ENCODE peak calls at places on chromosomes 16 and 17, in four cellular contexts. Z is trophoblast cell, N is GM23248, V is ovary. G is an unnamed sample.
A peak's percentile ranks its signal among the peaks of the same experiment; 100 is the strongest.

GRCh38 chr17:75622071-75622470 is 11.2 kb upstream of the SMIM5 start:
- DNase-seq in Z (peak; percentile 21), N (no peak), V (no peak), G (no peak)

GRCh38 chr17:41392278-41392677 is 5.1 kb downstream of the KRT31 start:
- DNase-seq in Z (no peak), N (peak; percentile 53), V (no peak), G (no peak)

GRCh38 chr17:18877104-18877503 is 19.2 kb downstream of the PRPSAP2 start:
- DNase-seq in Z (no peak), N (peak; percentile 10), V (no peak), G (no peak)

GRCh38 chr16:90061437-90061836 is 15.7 kb downstream of the PRDM7 start:
- DNase-seq in Z (no peak), N (peak; percentile 27), V (no peak), G (no peak)

GRCh38 chr17:66829386-66829864 is 5.5 kb upstream of the CACNG5 start:
- DNase-seq in Z (peak; percentile 64), N (peak; percentile 82), V (peak; percentile 68), G (peak; percentile 47)

GRCh38 chr17:76565728-76566612 is 19.7 kb downstream of the ST6GALNAC2 start:
- DNase-seq in Z (no peak), N (peak; percentile 2), V (no peak), G (no peak)

GRCh38 chr16:26992661-26993365 is 73.9 kb upstream of the C16orf82 start:
- DNase-seq in Z (no peak), N (no peak), V (no peak), G (no peak)

GRCh38 chr16:2501938-2502900 is 11.5 kb upstream of the ATP6V0C start:
- DNase-seq in Z (no peak), N (no peak), V (no peak), G (no peak)

GRCh38 chr16:68265078-68265925 is 976 bp downstream of the SLC7A6 start:
- DNase-seq in Z (peak; percentile 98), N (peak; percentile 88), V (no peak), G (peak; percentile 83)

GRCh38 chr17:2400474-2400866 is 390 bp downstream of the MNT start:
- DNase-seq in Z (peak; percentile 77), N (peak; percentile 80), V (peak; percentile 76), G (peak; percentile 58)

GRCh38 chr17:31499771-31500554 is 108.5 kb downstream of the RAB11FIP4 start:
- DNase-seq in Z (peak; percentile 43), N (peak; percentile 63), V (peak; percentile 61), G (peak; percentile 64)

GRCh38 chr17:9932481-9932880 is 27.4 kb upstream of the RCVRN start:
- DNase-seq in Z (peak; percentile 20), N (peak; percentile 40), V (no peak), G (peak; percentile 17)

GRCh38 chr17:7220593-7221280 is 999 bp downstream of the ACADVL start:
- DNase-seq in Z (no peak), N (peak; percentile 80), V (no peak), G (no peak)

GRCh38 chr17:9381068-9381467 is 194.6 kb downstream of the STX8 start:
- DNase-seq in Z (no peak), N (no peak), V (no peak), G (no peak)

GRCh38 chr16:70475054-70475871 is 20.9 kb downstream of the FCSK start:
- DNase-seq in Z (peak; percentile 54), N (no peak), V (no peak), G (peak; percentile 41)

GRCh38 chr17:44801880-44802279 is 28.2 kb downstream of the GJC1 start:
- DNase-seq in Z (no peak), N (no peak), V (no peak), G (no peak)

GRCh38 chr16:11309895-11310633 is 28.9 kb upstream of the PRM1 start:
- DNase-seq in Z (no peak), N (no peak), V (no peak), G (no peak)

GRCh38 chr16:86931410-86931941 is 353.1 kb downstream of the FOXL1 start:
- DNase-seq in Z (no peak), N (peak; percentile 88), V (peak; percentile 65), G (peak; percentile 49)

GRCh38 chr16:54843424-54843750 is 87.3 kb upstream of the IRX5 start:
- DNase-seq in Z (peak; percentile 14), N (no peak), V (no peak), G (peak; percentile 15)

GRCh38 chr17:16975266-16975651 is 3.3 kb upstream of the TNFRSF13B start:
- DNase-seq in Z (no peak), N (no peak), V (no peak), G (no peak)

GRCh38 chr16:49649013-49649785 is 206.7 kb downstream of the ZNF423 start:
- DNase-seq in Z (peak; percentile 35), N (peak; percentile 73), V (no peak), G (no peak)

GRCh38 chr16:52552643-52553042 is 5.7 kb upstream of the TOX3 start:
- DNase-seq in Z (peak; percentile 4), N (no peak), V (no peak), G (peak; percentile 90)

GRCh38 chr16:24337013-24337412 is 80.9 kb downstream of the CACNG3 start:
- DNase-seq in Z (peak; percentile 94), N (no peak), V (no peak), G (no peak)

GRCh38 chr16:64481497-64481896 is 640.4 kb downstream of the CDH11 start:
- DNase-seq in Z (no peak), N (no peak), V (no peak), G (no peak)

GRCh38 chr16:997440-998051 is 16.0 kb downstream of the SOX8 start:
- DNase-seq in Z (no peak), N (peak; percentile 42), V (no peak), G (no peak)

GRCh38 chr16:70664325-70665112 is 18.2 kb downstream of the IL34 start:
- DNase-seq in Z (no peak), N (no peak), V (peak; percentile 40), G (no peak)

GRCh38 chr16:49440156-49441065 is 66.8 kb downstream of the C16orf78 start:
- DNase-seq in Z (no peak), N (no peak), V (peak; percentile 19), G (no peak)

GRCh38 chr16:88524973-88525662 is 45.1 kb upstream of the ZC3H18 start:
- DNase-seq in Z (no peak), N (no peak), V (peak; percentile 53), G (no peak)

DNA sequence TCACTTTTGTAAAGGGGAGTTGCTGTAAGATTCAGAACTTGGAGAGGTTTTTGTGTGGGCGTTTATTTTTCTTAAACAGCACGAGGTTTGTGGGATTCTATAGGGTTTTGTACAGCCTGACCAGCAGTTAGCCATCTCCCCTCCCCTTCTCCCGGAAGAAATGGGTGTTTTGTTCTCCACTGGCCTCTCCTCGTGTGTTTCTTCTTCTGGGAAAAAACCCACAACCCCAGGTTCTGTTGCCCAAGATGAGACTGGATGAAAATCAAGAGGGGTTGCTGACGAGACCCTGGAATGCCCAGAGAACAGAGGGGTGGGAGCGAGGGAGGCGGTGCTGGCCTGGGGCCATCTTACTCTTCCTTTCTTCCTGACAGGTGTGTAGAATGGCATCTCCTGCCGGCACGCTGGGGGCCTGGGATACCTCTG is 186.1 kb downstream of the MSI2 start:
- DNase-seq in Z (no peak), N (peak; percentile 7), V (peak; percentile 53), G (no peak)
- H3K27ac ChIP-seq in Z (peak overlapping the region; percentile 94), N (no peak overlapping the region), V (peak overlapping the region; percentile 68), G (no peak overlapping the region)

DNA sequence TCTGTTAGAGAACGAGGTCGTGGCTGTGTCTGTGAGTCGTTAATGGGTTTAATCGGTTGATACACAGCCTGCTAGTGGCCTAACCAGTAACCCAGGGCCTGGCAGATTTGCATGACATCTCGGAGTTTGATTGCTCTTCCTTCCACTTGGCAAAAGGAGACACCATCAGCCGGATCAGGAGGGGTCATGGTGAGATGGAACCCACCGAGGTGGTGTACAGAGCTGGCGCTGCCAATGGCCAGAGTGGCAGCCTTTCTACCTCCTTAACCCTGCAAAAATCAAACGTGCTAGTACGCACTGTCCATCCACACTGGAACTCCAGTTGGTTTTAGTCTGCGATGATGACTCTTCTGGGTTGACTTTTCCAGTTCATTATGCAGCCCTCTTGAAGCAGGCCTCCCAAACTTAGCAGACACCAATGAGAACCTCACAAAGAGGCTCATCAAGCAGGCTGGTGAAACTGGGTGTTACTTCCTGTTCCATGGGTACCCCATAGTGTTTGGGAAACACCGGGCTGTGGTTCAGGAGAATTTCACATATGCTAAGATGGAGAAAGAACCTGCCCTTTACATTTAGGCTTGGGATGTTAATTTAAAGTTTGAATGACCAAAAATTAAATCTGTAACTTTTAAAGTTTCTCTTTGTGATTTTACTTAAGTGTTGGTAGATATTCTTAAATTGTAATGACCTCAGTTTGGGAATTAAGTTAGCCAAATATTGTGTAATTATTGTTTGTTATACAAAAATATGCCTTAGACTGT is 4.2 kb downstream of the HS3ST3B1 start:
- DNase-seq in Z (no peak), N (peak; percentile 32), V (no peak), G (no peak)
- H3K4me1 ChIP-seq in Z (peaks cover 15% of the 10 kb centered on the region), N (peaks cover 41% of the 10 kb centered on the region), V (peaks cover 4% of the 10 kb centered on the region), G (peaks cover 9% of the 10 kb centered on the region)

DNA sequence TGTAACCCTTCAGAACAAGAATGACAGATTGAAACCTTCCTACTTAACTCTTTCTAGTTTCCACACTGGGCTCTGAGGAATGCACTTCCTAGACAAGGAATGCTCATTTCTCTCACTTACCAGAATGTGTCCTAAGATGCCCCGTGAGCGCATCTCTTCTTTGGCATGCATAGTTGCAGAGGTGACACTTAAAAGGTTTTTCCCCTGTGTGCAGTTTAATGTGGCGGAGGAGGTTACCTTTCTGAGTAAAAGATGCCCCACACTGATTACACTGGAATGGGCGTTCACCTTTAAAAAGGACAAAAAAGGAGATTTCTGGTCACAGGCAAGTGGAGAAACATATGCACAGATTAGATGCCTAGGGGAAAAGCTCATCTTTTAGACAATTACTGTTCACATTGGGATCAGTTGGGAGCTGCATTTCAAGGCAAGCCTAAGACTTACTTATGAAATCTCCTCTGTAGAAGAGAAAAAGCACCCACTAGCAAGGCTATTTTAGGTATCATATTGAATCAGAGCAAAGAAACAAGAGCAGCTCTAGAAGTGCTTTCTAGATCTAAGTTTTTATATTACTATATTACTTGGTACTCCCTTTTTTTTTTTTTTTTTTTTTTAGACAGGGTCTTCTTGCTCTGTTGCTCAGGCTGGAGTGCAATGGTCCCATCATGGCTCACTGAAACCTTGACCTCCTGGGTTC is 53.7 kb downstream of the GRB7 start:
- DNase-seq in Z (peak; percentile 90), N (no peak), V (no peak), G (no peak)
- H3K27me3 ChIP-seq in Z (peaks cover 2% of the 10 kb centered on the region), N (peaks cover 71% of the 10 kb centered on the region), V (no peaks in the 10 kb centered on the region), G (peaks cover 9% of the 10 kb centered on the region)

GRCh38 chr17:50051606-50052005 is 4.3 kb upstream of the ITGA3 start:
- DNase-seq in Z (no peak), N (peak; percentile 43), V (no peak), G (no peak)
- H3K27ac ChIP-seq in Z (peak overlapping the region; percentile 97), N (peak overlapping the region; percentile 63), V (no peak overlapping the region), G (peak overlapping the region; percentile 6)

GRCh38 chr16:85615014-85615851 is 2.1 kb downstream of the GSE1 start:
- DNase-seq in Z (peak; percentile 96), N (no peak), V (peak; percentile 58), G (peak; percentile 88)
- H3K4me1 ChIP-seq in Z (peaks cover 44% of the 10 kb centered on the region), N (peaks cover 18% of the 10 kb centered on the region), V (peaks cover 20% of the 10 kb centered on the region), G (peaks cover 7% of the 10 kb centered on the region)

GRCh38 chr17:78359216-78359935 is 501 bp downstream of the SOCS3 start:
- DNase-seq in Z (peak; percentile 50), N (peak; percentile 64), V (no peak), G (no peak)
- H3K27me3 ChIP-seq in Z (peaks cover 1% of the 10 kb centered on the region), N (no peaks in the 10 kb centered on the region), V (no peaks in the 10 kb centered on the region), G (peaks cover 17% of the 10 kb centered on the region)

GRCh38 chr17:79777844-79778503 is at the start of gene CBX2:
- DNase-seq in Z (peak; percentile 81), N (peak; percentile 91), V (peak; percentile 90), G (no peak)
- H3K27ac ChIP-seq in Z (peak within 1 kb of the TSS; percentile 56), N (no peak within 1 kb of the TSS), V (peak within 1 kb of the TSS; percentile 40), G (no peak within 1 kb of the TSS)